ENCODE peak calls at places on chromosomes 2 and 18, in seven cellular contexts. S is activated naive CD8-positive, alpha-beta T cell treated with anti-CD3 and anti-CD28 coated beads, Interleukin-2, amount 10 ng/mL, durations not matched to agents 7 days and 5 days; I is A172; R is NCI-H1694 treated with DMSO at 0.1 percent for 48 hours; M is ecto neural progenitor cell; X is dorsolateral prefrontal cortex; Y is cardiac muscle cell. G is an unnamed sample.

GRCh38 chr2:239295377-239296019 is 105.3 kb downstream of the HDAC4 start:
- DNase-seq in S (no peak), I (no peak), R (no peak), M (no peak), X (peak; percentile 18), Y (no peak), G (no peak)

GRCh38 chr2:84940836-84941412 is 30.0 kb upstream of the KCMF1 start:
- DNase-seq in S (no peak), I (no peak), R (no peak), M (no peak), X (no peak), Y (no peak), G (no peak)

GRCh38 chr2:32746554-32747133 is 118.8 kb downstream of the TTC27 start:
- DNase-seq in S (no peak), I (no peak), R (no peak), M (no peak), X (no peak), Y (no peak), G (no peak)

GRCh38 chr2:11746807-11747459 is 501 bp downstream of the LPIN1 start:
- DNase-seq in S (no peak), I (peak; percentile 38), R (peak; percentile 28), M (no peak), X (no peak), Y (peak; percentile 73), G (no peak)

GRCh38 chr2:146602383-146602782 is 1242.4 kb upstream of the ACVR2A start:
- DNase-seq in S (no peak), I (no peak), R (no peak), M (no peak), X (no peak), Y (peak; percentile 5), G (no peak)

GRCh38 chr2:42200534-42201227 is 31.5 kb downstream of the EML4 start:
- DNase-seq in S (no peak), I (no peak), R (no peak), M (no peak), X (no peak), Y (no peak), G (no peak)

GRCh38 chr2:177332041-177332991 is 60.3 kb upstream of the AGPS start:
- DNase-seq in S (no peak), I (peak; percentile 56), R (peak; percentile 75), M (no peak), X (no peak), Y (peak; percentile 75), G (no peak)

GRCh38 chr2:231223458-231223970 is 25.1 kb downstream of the ARMC9 start:
- DNase-seq in S (no peak), I (no peak), R (no peak), M (no peak), X (no peak), Y (no peak), G (no peak)

GRCh38 chr2:200360364-200360763 is 53.9 kb downstream of the SPATS2L start:
- DNase-seq in S (no peak), I (no peak), R (no peak), M (no peak), X (no peak), Y (no peak), G (no peak)

GRCh38 chr2:64842030-64842429 is 147.2 kb upstream of the SLC1A4 start:
- DNase-seq in S (no peak), I (no peak), R (no peak), M (no peak), X (no peak), Y (no peak), G (no peak)

GRCh38 chr2:182946949-182947348 is 80.5 kb upstream of the FRZB start:
- DNase-seq in S (no peak), I (peak; percentile 24), R (no peak), M (no peak), X (no peak), Y (no peak), G (no peak)

GRCh38 chr2:186595219-186595618 is 5.4 kb downstream of the ITGAV start:
- DNase-seq in S (no peak), I (peak; percentile 68), R (no peak), M (no peak), X (no peak), Y (peak; percentile 71), G (no peak)

GRCh38 chr2:218138047-218138446 is 12.2 kb downstream of the CXCR2 start:
- DNase-seq in S (no peak), I (no peak), R (no peak), M (no peak), X (no peak), Y (no peak), G (no peak)

GRCh38 chr2:73930386-73930785 is 3.7 kb downstream of the DGUOK start:
- DNase-seq in S (no peak), I (no peak), R (no peak), M (no peak), X (no peak), Y (no peak), G (no peak)

GRCh38 chr2:127820080-127820668 is 9.2 kb upstream of the WDR33 start:
- DNase-seq in S (no peak), I (no peak), R (no peak), M (no peak), X (no peak), Y (no peak), G (no peak)

GRCh38 chr2:73984203-73984921 is at the start of gene TET3:
- DNase-seq in S (peak; percentile 67), I (no peak), R (no peak), M (peak; percentile 76), X (no peak), Y (peak; percentile 76), G (peak; percentile 66)

GRCh38 chr2:166405569-166405926 is 29.8 kb upstream of the SCN9A start:
- DNase-seq in S (no peak), I (no peak), R (no peak), M (no peak), X (no peak), Y (no peak), G (no peak)

GRCh38 chr2:53755022-53755630 is 12.5 kb upstream of the CHAC2 start:
- DNase-seq in S (no peak), I (no peak), R (no peak), M (no peak), X (no peak), Y (no peak), G (no peak)

GRCh38 chr2:172677363-172677762 is 58.3 kb upstream of the RAPGEF4 start:
- DNase-seq in S (no peak), I (no peak), R (no peak), M (no peak), X (no peak), Y (no peak), G (no peak)

GRCh38 chr18:79987566-79987965 is 797 bp downstream of the TXNL4A start:
- DNase-seq in S (no peak), I (no peak), R (no peak), M (no peak), X (no peak), Y (no peak), G (no peak)

GRCh38 chr2:58720770-58721697 is 479.9 kb upstream of the FANCL start:
- DNase-seq in S (no peak), I (no peak), R (no peak), M (no peak), X (no peak), Y (no peak), G (no peak)

GRCh38 chr2:18413794-18414396 is 146.6 kb downstream of the RDH14 start:
- DNase-seq in S (no peak), I (peak; percentile 83), R (no peak), M (no peak), X (no peak), Y (no peak), G (peak; percentile 48)

G was measured in Peyer's patch.